ENCODE peak calls at places on chromosomes 5 and 9, in eight cellular contexts. S, P, O, Q, I, W, Y and Z are unnamed samples. For H3K36me3, the result is how much of the 10 kb centered on the place peaks cover.

GRCh38 chr5:38650540-38651275 is 94.3 kb upstream of the LIFR start:
- DNase-seq in W (no peak), I (peak), P (no peak), Q (no peak), O (no peak), S (peak), Y (no peak), Z (no peak)

GRCh38 chr5:158392753-158393152 is 533.8 kb upstream of the CLINT1 start:
- DNase-seq in P (no peak), S (no peak), O (no peak), I (no peak), W (no peak), Y (no peak), Q (no peak), Z (no peak)

GRCh38 chr5:160675988-160676387 is 176.0 kb downstream of the ATP10B start:
- DNase-seq in Y (no peak), Q (no peak), W (no peak), O (no peak), I (no peak), S (no peak), P (no peak), Z (no peak)

GRCh38 chr9:121744002-121744686 is 92.7 kb downstream of the DAB2IP start:
- DNase-seq in O (peak), Q (peak), P (peak), W (peak), S (peak), I (peak), Y (peak), Z (peak)

GRCh38 chr5:2699686-2700085 is 51.8 kb downstream of the IRX2 start:
- DNase-seq in W (no peak), O (no peak), Y (no peak), S (no peak), I (no peak), Q (no peak), P (no peak), Z (no peak)

GRCh38 chr9:137294684-137295312 is 7.3 kb downstream of the NRARP start:
- DNase-seq in P (no peak), I (peak), W (peak), Q (peak), Y (peak), O (peak), S (no peak), Z (no peak)

GRCh38 chr9:87657893-87658292 is 68.0 kb upstream of the CTSL start:
- DNase-seq in Y (no peak), S (no peak), I (no peak), P (no peak), W (no peak), Q (no peak), O (no peak), Z (no peak)

GRCh38 chr5:128974567-128974966 is 9.3 kb downstream of the SLC27A6 start:
- DNase-seq in Y (no peak), P (no peak), Q (no peak), I (no peak), S (no peak), O (no peak), W (no peak), Z (no peak)

GRCh38 chr9:126545116-126545515 is 68.6 kb upstream of the LMX1B start:
- DNase-seq in P (no peak), W (no peak), S (no peak), O (no peak), Q (no peak), I (no peak), Y (no peak), Z (no peak)

GRCh38 chr9:5628183-5628529 is 751 bp upstream of the RIC1 start:
- DNase-seq in O (no peak), I (no peak), Y (no peak), S (no peak), W (no peak), Q (peak), P (no peak), Z (no peak)

GRCh38 chr9:123725389-123725788 is 204.5 kb downstream of the DENND1A start:
- DNase-seq in Q (peak), I (no peak), Y (peak), O (no peak), W (no peak), S (peak), P (no peak), Z (no peak)

GRCh38 chr9:85200726-85201402 is 531.3 kb downstream of the NTRK2 start:
- DNase-seq in P (no peak), Q (no peak), Y (no peak), W (no peak), S (peak), I (no peak), O (peak), Z (no peak)

GRCh38 chr5:157860898-157861894 is 2.3 kb upstream of the CLINT1 start:
- DNase-seq in O (no peak), S (no peak), P (no peak), I (no peak), Q (no peak), Y (no peak), W (no peak), Z (peak)

GRCh38 chr5:16064135-16064893 is 115.3 kb downstream of the MARCHF11 start:
- DNase-seq in S (no peak), W (no peak), O (no peak), P (no peak), I (no peak), Y (no peak), Q (peak), Z (no peak)

GRCh38 chr9:107039546-107039945 is 176.6 kb downstream of the ZNF462 start:
- DNase-seq in S (peak), Y (no peak), I (peak), O (no peak), P (no peak), W (no peak), Q (no peak), Z (no peak)

GRCh38 chr9:70563437-70564204 is 149.2 kb upstream of the KLF9 start:
- DNase-seq in Y (no peak), I (no peak), P (peak), W (no peak), Q (no peak), O (no peak), S (peak), Z (peak)

GRCh38 chr9:93081931-93082330 is 14.1 kb upstream of the CARD19 start:
- DNase-seq in Q (no peak), Y (no peak), P (no peak), W (no peak), O (no peak), I (no peak), S (peak), Z (no peak)

GRCh38 chr9:131854334-131854733 is 114.5 kb upstream of the RAPGEF1 start:
- DNase-seq in Y (no peak), W (no peak), O (no peak), S (no peak), Q (no peak), I (no peak), P (no peak), Z (no peak)

GRCh38 chr9:90642570-90643539 is at the start of gene DIRAS2:
- DNase-seq in O (peak), Y (peak), I (peak), W (peak), S (peak), Q (peak), P (no peak), Z (peak)

GRCh38 chr5:150625831-150626746 is 14.4 kb upstream of the SYNPO start:
- DNase-seq in W (no peak), S (no peak), Y (no peak), I (no peak), O (no peak), P (no peak), Q (no peak), Z (no peak)

GRCh38 chr9:107044872-107045271 is 181.9 kb downstream of the ZNF462 start:
- DNase-seq in P (no peak), O (no peak), W (peak), I (no peak), Q (peak), S (no peak), Y (no peak), Z (no peak)

GRCh38 chr5:643811-644271 is 31.7 kb downstream of the CEP72 start:
- DNase-seq in Q (no peak), S (no peak), W (no peak), I (peak), P (no peak), Y (no peak), O (no peak), Z (no peak)

GRCh38 chr5:29213475-29213874 is 1980.0 kb upstream of the CDH6 start:
- DNase-seq in Y (no peak), O (no peak), W (no peak), S (no peak), Q (no peak), P (no peak), I (no peak), Z (no peak)

GRCh38 chr5:181052526-181052927 is 12.5 kb downstream of the BTNL9 start:
- DNase-seq in P (no peak), S (no peak), Q (peak), O (no peak), I (peak), Y (peak), W (no peak), Z (no peak)

GRCh38 chr9:129571298-129572051 is 49.4 kb downstream of the C9orf50 start:
- DNase-seq in Q (no peak), W (no peak), I (no peak), S (no peak), Y (no peak), O (peak), P (no peak), Z (no peak)

GRCh38 chr5:168649306-168649705 is 70.1 kb upstream of the PANK3 start:
- DNase-seq in I (no peak), P (no peak), S (no peak), Q (no peak), O (no peak), W (no peak), Y (no peak), Z (no peak)

GRCh38 chr5:172901012-172901780 is 58.0 kb upstream of the RPL26L1 start:
- DNase-seq in I (no peak), W (peak), Q (no peak), O (peak), P (no peak), Y (peak), S (peak), Z (no peak)

GRCh38 chr9:111613436-111614040 is 14.1 kb upstream of the PTGR1 start:
- DNase-seq in O (no peak), P (no peak), S (no peak), W (no peak), Y (no peak), Q (no peak), I (no peak), Z (peak)

GRCh38 chr5:87020099-87020934 is 247.4 kb upstream of the RASA1 start:
- DNase-seq in Y (peak), P (peak), W (peak), O (peak), I (peak), S (no peak), Q (no peak), Z (peak)

GRCh38 chr9:33318225-33318624 is 27.9 kb downstream of the NFX1 start:
- DNase-seq in Q (no peak), P (no peak), S (no peak), Y (no peak), I (no peak), O (no peak), W (no peak), Z (no peak)

GRCh38 chr5:141862936-141863543 is 15.2 kb downstream of the PCDH1 start:
- DNase-seq in P (no peak), O (no peak), Y (no peak), W (peak), S (no peak), Q (no peak), I (no peak), Z (no peak)
- H3K36me3 ChIP-seq in P (under half), O (under half), Y (half or more), W (under half), S (under half), Q (under half), I (under half), Z (under half)

DNA sequence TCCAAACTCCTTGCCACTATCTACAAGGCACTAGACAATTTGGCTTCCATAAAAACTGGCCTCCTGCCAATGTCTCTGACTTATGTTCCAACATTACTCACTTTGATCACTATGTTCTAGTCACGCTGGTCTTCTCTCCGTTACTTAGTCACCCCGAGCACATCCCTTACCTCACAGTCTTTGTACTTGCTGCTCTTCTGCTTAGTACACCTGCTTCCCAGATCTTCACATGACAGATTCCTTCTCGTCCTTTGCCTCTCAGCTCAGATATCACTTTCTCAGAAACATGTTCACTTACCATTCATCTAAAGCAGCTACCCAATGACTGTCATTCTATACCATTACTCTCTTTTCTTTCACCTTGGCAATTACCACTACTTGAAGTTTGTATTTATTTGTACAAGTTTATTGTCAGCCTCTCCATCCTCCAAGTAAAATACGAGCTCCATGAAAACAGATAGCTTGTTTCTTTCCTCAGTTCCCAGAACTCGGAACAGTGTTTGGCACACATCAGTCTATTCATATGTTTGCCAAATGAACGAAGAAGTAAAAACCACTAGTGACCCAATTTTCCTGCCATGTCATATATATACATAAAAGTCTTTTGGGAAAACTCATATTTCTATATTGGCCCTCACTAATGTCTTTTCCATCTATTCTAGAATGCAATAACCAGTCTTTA is 5.9 kb upstream of the SLC22A5 start:
- DNase-seq in Y (no peak), W (no peak), Q (no peak), S (peak), I (peak), O (peak), P (no peak), Z (peak)
- H3K27ac ChIP-seq in Y (peak), W (no peak), Q (no peak), S (no peak), I (no peak), O (no peak), P (no peak), Z (no peak)

GRCh38 chr9:692636-693459 is 148.6 kb upstream of the DMRT1 start:
- DNase-seq in O (no peak), P (no peak), Y (no peak), Q (no peak), W (no peak), S (no peak), I (peak), Z (peak)
- H3K4me3 ChIP-seq in O (no peak), P (no peak), Y (no peak), Q (no peak), W (no peak), S (peak), I (peak), Z (no peak)

GRCh38 chr5:134552301-134552700 is 26.8 kb downstream of the JADE2 start:
- DNase-seq in W (no peak), I (no peak), Q (no peak), Y (peak), P (no peak), S (peak), O (peak), Z (peak)
- H3K36me3 ChIP-seq in W (under half), I (under half), Q (under half), Y (under half), P (under half), S (under half), O (under half), Z (under half)

GRCh38 chr5:93188876-93189485 is 392.0 kb downstream of the NR2F1-AS1 start:
- DNase-seq in Q (no peak), O (no peak), P (no peak), S (peak), I (no peak), W (no peak), Y (no peak), Z (no peak)
- H3K27ac ChIP-seq in Q (no peak), O (no peak), P (no peak), S (peak), I (no peak), W (no peak), Y (no peak), Z (no peak)

GRCh38 chr5:155189981-155190380 is 176.4 kb downstream of the KIF4B start:
- DNase-seq in Q (peak), S (no peak), I (peak), P (no peak), O (no peak), W (no peak), Y (no peak), Z (no peak)
- H3K4me3 ChIP-seq in Q (no peak), S (no peak), I (no peak), P (no peak), O (no peak), W (no peak), Y (no peak), Z (no peak)

DNA sequence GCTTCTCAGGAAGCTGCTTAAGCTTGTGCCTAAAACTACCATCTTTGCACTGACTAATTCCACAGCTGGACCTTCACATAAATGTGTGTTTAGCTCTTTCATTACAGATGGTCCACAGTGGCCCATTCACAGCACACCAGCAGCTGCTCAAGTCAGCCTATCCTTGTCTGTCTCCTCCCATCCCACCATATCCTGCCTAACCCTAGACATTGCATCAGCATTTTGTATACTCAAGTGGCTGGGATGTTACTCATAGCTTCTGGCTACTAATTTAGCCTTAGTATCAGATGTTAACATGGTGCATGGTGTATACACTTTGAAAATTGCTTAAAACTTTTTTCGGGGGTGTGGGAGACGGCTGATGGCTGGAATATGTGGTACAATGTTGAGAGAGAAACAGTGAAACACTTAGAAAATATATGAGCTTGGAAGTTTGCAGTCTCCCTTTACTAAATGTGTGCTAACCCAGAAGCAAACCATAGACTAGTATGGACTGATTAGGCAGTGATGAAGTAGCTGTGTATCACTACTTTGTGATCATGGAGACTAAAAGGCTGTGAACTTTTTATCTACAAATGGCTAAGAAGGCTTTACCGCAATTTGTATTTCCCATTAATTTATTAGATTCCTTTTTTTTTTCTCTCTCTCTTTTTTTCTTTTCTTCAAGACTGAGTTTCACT is 83.1 kb downstream of the JMY start:
- DNase-seq in Y (no peak), Q (no peak), I (peak), O (no peak), S (peak), W (no peak), P (no peak), Z (no peak)
- H3K36me3 ChIP-seq in Y (half or more), Q (under half), I (under half), O (under half), S (under half), W (half or more), P (under half), Z (under half)